ENCODE peak calls at places on chromosomes 4 and X, in four cellular contexts. W, E, J and L are unnamed samples. For H3K4me1, the result is how much of the 10 kb centered on the place peaks cover.

GRCh38 chr4:88291003-88291402 is 6.6 kb upstream of the PPM1K start:
- DNase-seq in W (peak), E (no peak), J (peak), L (no peak)

GRCh38 chr4:184287697-184288255 is 70.1 kb upstream of the ENPP6 start:
- DNase-seq in W (no peak), E (peak), J (no peak), L (no peak)

GRCh38 chr4:187235456-187236170 is 512.0 kb upstream of the FAT1 start:
- DNase-seq in W (no peak), E (no peak), J (no peak), L (no peak)

GRCh38 chr4:113495790-113496189 is 265.7 kb downstream of the CAMK2D start:
- DNase-seq in W (no peak), E (no peak), J (no peak), L (no peak)

GRCh38 chr4:1767770-1768366 is 25.2 kb upstream of the FGFR3 start:
- DNase-seq in W (peak), E (peak), J (no peak), L (no peak)

GRCh38 chr4:140078366-140078765 is 75.6 kb downstream of the MAML3 start:
- DNase-seq in W (no peak), E (no peak), J (no peak), L (no peak)

GRCh38 chr4:4848540-4848939 is 10.9 kb upstream of the MSX1 start:
- DNase-seq in W (no peak), E (no peak), J (no peak), L (no peak)

GRCh38 chrX:12758291-12758690 is 32.9 kb upstream of the PRPS2 start:
- DNase-seq in W (no peak), E (no peak), J (no peak), L (no peak)

GRCh38 chr4:67122029-67122428 is 423.3 kb downstream of the CENPC start:
- DNase-seq in W (no peak), E (peak), J (no peak), L (no peak)

GRCh38 chr4:8155048-8155447 is 3.6 kb downstream of the ABLIM2 start:
- DNase-seq in W (no peak), E (no peak), J (no peak), L (no peak)
- H3K4me1 ChIP-seq in W (under half), E (under half), J (under half), L (under half)

GRCh38 chrX:2829469-2830246 is 928 bp downstream of the GYG2 start:
- DNase-seq in W (no peak), E (no peak), J (no peak), L (no peak)

GRCh38 chrX:2831471-2832228 is 2.9 kb downstream of the GYG2 start:
- DNase-seq in W (no peak), E (no peak), J (no peak), L (no peak)

GRCh38 chrX:2829066-2829430 is 318 bp downstream of the GYG2 start:
- DNase-seq in W (no peak), E (no peak), J (no peak), L (no peak)

GRCh38 chrX:2824886-2825285 is 3.8 kb upstream of the GYG2 start:
- DNase-seq in W (no peak), E (no peak), J (no peak), L (no peak)

DNA sequence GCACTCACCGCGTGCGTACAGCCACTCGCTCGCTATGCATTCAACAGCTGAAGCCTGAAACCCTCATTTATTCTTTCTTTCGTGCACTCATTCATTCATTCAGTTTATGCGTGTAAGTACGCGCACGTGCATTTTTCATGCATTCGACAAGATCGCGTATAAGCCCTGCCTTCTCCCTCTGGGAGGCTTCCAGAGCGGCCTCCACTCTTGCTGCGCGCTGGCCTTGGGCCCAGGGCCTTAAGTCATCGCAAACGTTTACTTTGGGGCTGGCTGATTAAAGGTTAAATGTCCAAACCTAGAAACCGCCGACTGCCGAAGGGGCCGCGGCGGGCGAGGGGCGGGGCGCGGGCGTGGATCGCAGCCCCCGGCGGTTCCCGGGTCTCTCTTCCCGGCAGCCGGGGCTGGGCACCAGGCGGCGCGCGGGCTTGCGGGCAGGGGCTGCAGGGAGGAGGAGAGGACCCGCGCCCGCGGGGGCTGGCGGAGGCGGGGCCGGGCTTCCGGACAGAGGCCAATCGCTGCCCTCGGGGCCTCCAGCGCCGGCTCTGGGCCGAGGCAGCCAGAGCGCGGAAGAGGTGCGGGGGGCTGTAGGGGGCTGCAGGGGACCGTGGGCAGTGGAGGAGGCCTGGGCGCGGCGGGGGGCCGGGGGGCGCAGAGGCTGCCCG is at the start of gene GYG2:
- DNase-seq in W (no peak), E (peak), J (no peak), L (no peak)
- TF ChIP-seq TCF7L2 in W (no peak), E (no peak), J (no peak), L (no peak)

GRCh38 chr4:137198791-137199190 is 333.5 kb downstream of the PCDH18 start:
- DNase-seq in W (no peak), E (no peak), J (no peak), L (no peak)

GRCh38 chr4:137200322-137200721 is 332.0 kb downstream of the PCDH18 start:
- DNase-seq in W (no peak), E (no peak), J (no peak), L (no peak)

DNA sequence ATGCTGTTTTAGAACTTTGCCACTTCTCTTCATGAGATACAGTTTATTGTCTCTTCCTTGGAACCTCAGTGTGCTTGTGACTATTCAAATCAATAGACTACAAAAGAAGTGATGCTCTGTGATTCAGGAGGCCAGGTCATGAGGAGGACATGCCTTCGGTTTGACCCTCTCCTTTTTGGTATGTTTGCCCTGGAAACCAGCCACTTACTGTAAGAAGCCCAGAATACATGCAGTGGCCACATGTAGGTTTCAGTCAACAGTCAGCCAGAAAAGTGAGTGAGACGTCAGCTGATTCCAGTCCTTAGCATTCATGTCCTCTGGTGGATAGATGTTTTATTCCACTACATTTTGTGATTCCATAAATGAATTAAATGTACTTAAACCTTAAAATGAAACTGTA is 328.7 kb downstream of the PCDH18 start:
- DNase-seq in W (no peak), E (no peak), J (no peak), L (no peak)
- TF ChIP-seq SIN3A in W (no peak), E (no peak), J (no peak), L (no peak)

GRCh38 chr4:123558865-123559264 is 162.3 kb downstream of the SPRY1 start:
- DNase-seq in W (no peak), E (no peak), J (no peak), L (no peak)
- H3K4me1 ChIP-seq in W (under half), E (half or more), J (under half), L (under half)

GRCh38 chr4:163672751-163673150 is 178.3 kb downstream of the TMA16 start:
- DNase-seq in W (no peak), E (no peak), J (no peak), L (no peak)

GRCh38 chr4:163679189-163679588 is 184.7 kb downstream of the TMA16 start:
- DNase-seq in W (no peak), E (peak), J (no peak), L (no peak)

DNA sequence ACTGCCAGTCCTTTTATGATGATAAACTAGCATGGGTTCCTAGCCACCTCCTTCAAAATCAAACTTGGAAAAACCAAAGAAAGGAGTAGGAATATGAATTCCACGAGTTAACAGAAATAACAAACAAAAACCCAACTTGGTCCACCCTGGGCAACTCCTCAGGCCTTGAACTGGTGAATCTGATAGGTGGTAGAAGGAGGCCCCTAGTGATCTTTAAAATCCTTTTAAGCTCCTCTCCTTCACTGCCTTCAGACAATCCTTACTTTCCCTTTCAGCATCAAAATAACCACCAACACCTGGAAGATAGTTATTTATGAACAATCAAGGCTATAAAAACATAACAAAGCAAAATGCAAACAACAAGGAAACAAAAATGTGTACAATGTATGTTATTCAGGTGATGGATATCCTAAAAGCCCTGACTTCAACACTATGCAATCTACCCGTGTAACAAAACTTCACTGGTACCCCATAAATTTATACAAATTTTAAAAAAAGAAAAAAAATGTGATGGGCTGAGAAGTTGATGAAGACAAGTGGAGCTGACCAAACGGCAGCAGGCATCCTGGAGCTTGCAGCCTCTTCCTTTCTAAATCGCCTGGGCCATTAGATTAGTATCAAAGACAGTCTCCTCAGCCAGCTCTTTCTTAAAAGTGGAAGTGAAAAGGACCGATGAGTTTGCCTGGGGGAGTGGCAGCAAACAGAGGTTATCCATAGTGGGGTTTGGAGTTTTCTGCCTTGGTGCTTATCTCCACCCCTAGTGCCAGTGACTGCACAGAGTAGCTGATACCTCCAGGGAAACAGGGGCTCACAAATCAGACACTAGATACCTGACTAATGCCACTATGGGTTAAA is 179.6 kb downstream of the TMA16 start:
- DNase-seq in W (no peak), E (no peak), J (no peak), L (no peak)
- TF ChIP-seq TCF7L2 in W (no peak), E (no peak), J (no peak), L (no peak)

DNA sequence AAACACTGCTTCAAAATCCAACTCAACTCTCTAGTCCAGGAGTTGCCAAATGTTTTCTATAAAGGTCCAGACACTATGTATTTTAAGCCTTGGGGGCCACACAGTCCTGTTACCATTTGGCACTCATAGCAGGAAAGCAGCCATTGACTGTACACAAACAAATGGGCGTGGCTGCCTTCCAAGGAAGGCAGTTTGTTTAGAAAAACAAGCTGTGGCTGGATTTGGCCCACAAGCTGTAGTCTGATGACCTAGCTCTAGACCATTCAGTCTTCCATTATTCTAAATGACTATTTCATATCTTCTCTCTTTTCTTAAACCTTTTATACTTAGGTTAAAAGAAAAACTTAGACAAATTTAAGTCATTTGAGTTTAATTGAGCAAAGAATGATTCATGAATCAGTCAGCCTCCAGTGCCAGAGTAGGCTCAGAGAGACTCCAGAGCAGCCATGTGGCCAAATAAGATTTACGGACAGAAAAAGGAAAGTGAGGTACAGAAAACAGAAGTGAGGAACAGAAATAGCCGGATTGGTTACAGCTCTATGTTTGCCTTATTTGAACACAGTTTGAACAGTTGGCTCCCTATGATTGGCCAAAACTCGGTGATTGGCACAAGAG is 825.8 kb upstream of the LCORL start:
- DNase-seq in W (no peak), E (no peak), J (no peak), L (no peak)
- TF ChIP-seq SIN3A in W (no peak), E (no peak), J (no peak), L (no peak)

DNA sequence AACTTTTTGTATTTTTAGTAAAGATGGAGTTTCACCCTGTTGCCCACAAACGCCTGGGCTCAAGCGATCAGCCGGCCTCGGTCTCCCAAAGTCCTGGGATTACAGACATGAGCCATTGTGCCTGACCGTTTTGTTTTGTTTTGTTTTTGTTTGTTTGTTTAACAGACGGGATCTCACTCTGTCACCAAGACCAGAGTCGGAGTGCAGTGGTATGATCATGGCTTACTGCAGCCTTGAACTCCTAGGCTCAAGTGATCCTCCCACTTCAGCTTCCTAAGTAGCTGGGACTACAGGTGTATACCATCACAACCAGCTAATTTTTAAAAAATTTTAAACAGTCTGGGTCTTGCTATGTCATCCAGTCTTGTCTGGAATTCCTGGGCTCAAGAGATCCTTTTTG is 53.5 kb downstream of the FNIP2 start:
- DNase-seq in W (no peak), E (no peak), J (no peak), L (no peak)
- H3K4me1 ChIP-seq in W (half or more), E (half or more), J (under half), L (under half)

GRCh38 chrX:70219938-70220764 is 14.3 kb upstream of the AWAT1 start:
- DNase-seq in W (peak), E (peak), J (peak), L (peak)
- TF ChIP-seq TCF7L2 in W (no peak), E (no peak), J (peak), L (no peak)

GRCh38 chrX:118345045-118345400 is 883 bp upstream of the WDR44 start:
- DNase-seq in W (no peak), E (no peak), J (no peak), L (no peak)
- TF ChIP-seq SIN3A in W (no peak), E (no peak), J (no peak), L (no peak)

GRCh38 chr4:153521995-153522799 is 56.0 kb downstream of the TMEM131L start:
- DNase-seq in W (no peak), E (no peak), J (no peak), L (no peak)
- H3K4me1 ChIP-seq in W (under half), E (under half), J (under half), L (under half)